ENCODE peak calls at places on chromosomes 5 and 9, in four cellular contexts. V is K562, Q is endothelial cell of umbilical vein, C is GM12878. T is an unnamed sample.

GRCh38 chr5:14138608-14139540 is 4.3 kb upstream of the TRIO start:
- DNase-seq in V (no peak), Q (no peak), C (no peak), T (no peak)

GRCh38 chr5:59722875-59723274 is 170.7 kb downstream of the PDE4D start:
- DNase-seq in V (no peak), Q (peak; percentile 57), C (no peak), T (peak; percentile 24)

GRCh38 chr9:134961331-134962064 is 43.8 kb upstream of the FCN1 start:
- DNase-seq in Q (no peak), C (no peak), V (no peak), T (no peak)

GRCh38 chr9:112846528-112847488 is 43.9 kb downstream of the SLC46A2 start:
- DNase-seq in V (no peak), C (no peak), Q (no peak), T (peak; percentile 77)

GRCh38 chr5:135193213-135194125 is 159.4 kb upstream of the PITX1 start:
- DNase-seq in C (no peak), V (no peak), Q (peak; percentile 80), T (peak; percentile 89)

GRCh38 chr9:12631866-12632265 is 61.3 kb upstream of the TYRP1 start:
- DNase-seq in V (no peak), C (no peak), Q (no peak), T (no peak)

GRCh38 chr5:179132586-179133355 is 72.6 kb downstream of the ZNF354C start:
- DNase-seq in V (no peak), Q (no peak), C (no peak), T (peak; percentile 43)

GRCh38 chr5:96861044-96861443 is 15.3 kb upstream of the ERAP2 start:
- DNase-seq in C (no peak), Q (no peak), V (no peak), T (no peak)

GRCh38 chr5:107184066-107184465 is 486.7 kb downstream of the EFNA5 start:
- DNase-seq in Q (peak; percentile 29), C (no peak), V (no peak), T (no peak)

GRCh38 chr9:88753691-88754367 is 218.9 kb downstream of the NXNL2 start:
- DNase-seq in Q (peak; percentile 90), V (no peak), C (no peak), T (peak; percentile 77)

GRCh38 chr5:117093653-117094052 is 519.0 kb upstream of the SEMA6A start:
- DNase-seq in C (no peak), V (no peak), Q (no peak), T (no peak)

GRCh38 chr5:109192543-109193281 is 217.1 kb downstream of the PJA2 start:
- DNase-seq in C (no peak), V (no peak), Q (no peak), T (no peak)

GRCh38 chr9:128986671-128987070 is 39.2 kb downstream of the NUP188 start:
- DNase-seq in Q (no peak), V (no peak), C (no peak), T (no peak)
- H3K27ac ChIP-seq in Q (no peak overlapping the region), V (no peak overlapping the region), C (no peak overlapping the region), T (no peak overlapping the region)

DNA sequence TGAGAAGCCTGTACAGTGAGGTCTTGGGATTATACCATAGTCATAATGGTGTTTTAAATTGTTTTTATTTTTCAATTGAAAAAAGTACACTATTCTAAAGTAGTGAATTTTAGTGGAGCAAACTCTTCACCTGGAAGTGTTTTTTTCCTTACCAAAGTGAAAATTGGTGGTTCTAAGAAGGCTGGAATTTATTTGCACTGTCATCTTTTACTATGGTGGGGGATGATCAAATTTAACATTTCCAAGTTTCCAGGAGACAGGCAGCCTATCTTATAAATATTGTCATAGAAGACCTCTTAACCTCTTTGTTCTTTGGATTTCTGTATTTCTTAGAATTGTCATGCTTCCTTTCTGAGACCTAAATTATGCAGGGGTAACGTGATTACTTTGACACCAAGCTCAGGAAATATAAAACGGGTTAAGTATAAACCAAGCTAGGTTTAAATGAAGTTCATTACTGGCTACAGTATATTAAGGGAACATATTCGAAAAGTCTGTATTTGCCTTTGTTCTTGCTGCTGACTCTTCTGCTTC is 20.2 kb downstream of the NDFIP1 start:
- DNase-seq in Q (no peak), V (no peak), C (no peak), T (no peak)
- TF ChIP-seq FOS in Q (no peak), V (no peak), C (no peak), T (no peak)

GRCh38 chr5:40679071-40679997 is at the start of gene PTGER4:
- DNase-seq in C (peak; percentile 34), V (peak; percentile 98), Q (peak; percentile 93), T (peak; percentile 86)
- H3K27ac ChIP-seq in C (no peak within 1 kb of the TSS), V (no peak within 1 kb of the TSS), Q (peak within 1 kb of the TSS; percentile 76), T (peak within 1 kb of the TSS; percentile 98)

GRCh38 chr9:89879711-89880110 is 274.9 kb downstream of the GADD45G start:
- DNase-seq in Q (no peak), C (no peak), V (no peak), T (no peak)

GRCh38 chr9:89878003-89878411 is 273.2 kb downstream of the GADD45G start:
- DNase-seq in C (no peak), Q (no peak), V (no peak), T (no peak)

GRCh38 chr9:89878687-89879086 is 273.9 kb downstream of the GADD45G start:
- DNase-seq in C (no peak), V (no peak), Q (no peak), T (no peak)

GRCh38 chr9:89879276-89879675 is 274.5 kb downstream of the GADD45G start:
- DNase-seq in V (no peak), C (no peak), Q (no peak), T (no peak)

DNA sequence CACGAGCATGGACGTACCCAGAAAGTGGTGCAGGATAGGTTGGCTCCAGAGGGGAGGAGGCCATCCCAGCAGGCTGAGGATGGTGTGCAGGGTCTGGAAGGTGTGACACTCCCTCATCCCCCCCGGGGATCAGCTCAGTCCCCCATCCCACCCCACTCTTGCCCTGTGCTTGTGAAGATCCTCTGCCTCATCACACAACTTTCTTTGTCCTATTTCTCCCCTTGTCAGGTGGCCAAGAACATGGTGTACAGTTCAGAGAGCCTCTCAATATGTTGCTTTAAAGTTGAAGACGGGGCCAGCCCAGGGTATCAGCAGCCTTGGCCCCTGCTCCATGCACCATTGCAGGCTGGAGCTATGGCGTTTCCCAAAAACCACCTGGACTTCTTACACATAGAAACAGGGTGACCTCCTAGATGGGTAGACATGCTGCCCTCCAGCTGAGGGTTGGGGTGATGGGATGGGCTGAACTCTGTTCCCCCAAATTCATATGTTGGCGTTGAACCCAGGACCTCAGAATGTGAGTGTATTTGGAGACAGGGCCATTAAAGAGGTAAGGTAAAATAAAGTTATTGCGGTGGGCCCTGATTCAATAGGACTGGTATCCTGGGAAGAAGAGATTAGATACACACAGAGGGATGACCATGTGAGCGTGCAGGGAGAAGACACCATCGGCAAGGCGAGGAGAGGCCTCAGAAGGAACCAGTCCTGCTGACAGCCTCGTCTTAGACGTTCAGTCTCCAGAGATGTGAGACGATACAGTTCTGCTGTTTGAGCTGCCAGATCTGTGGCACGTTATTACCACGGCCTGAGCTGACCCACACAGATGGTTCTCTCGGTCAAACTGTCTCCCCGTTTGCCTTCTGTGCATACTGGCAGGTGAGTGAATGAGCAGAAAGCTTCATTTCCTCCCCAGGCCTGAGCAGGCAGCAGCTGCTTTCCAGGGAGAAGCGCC is 272.5 kb downstream of the GADD45G start:
- DNase-seq in Q (no peak), V (no peak), C (no peak), T (no peak)
- TF ChIP-seq FOS in Q (no peak), V (no peak), C (no peak), T (no peak)

GRCh38 chr9:110536802-110537201 is 42.7 kb downstream of the SVEP1 start:
- DNase-seq in C (no peak), Q (no peak), V (no peak), T (peak; percentile 86)
- H3K27ac ChIP-seq in C (no peak overlapping the region), Q (no peak overlapping the region), V (no peak overlapping the region), T (peak overlapping the region; percentile 65)